ENCODE peak calls at places on chromosomes 6 and 20, in five cellular contexts. J is LoVo, M is EL, Z is adipocyte, Y is AG09319. S is an unnamed sample.
A peak's percentile ranks its signal among the peaks of the same experiment; 100 is the strongest.

GRCh38 chr6:48151142-48151541 is 40.1 kb upstream of the PTCHD4 start:
- DNase-seq in J (peak; percentile 16), M (peak; percentile 47), Z (peak; percentile 84), Y (no peak), S (peak; percentile 58)

GRCh38 chr20:36541227-36542018 is at the start of gene MYL9:
- DNase-seq in J (peak; percentile 25), M (peak; percentile 89), Z (peak; percentile 93), Y (peak; percentile 63), S (peak; percentile 80)

GRCh38 chr20:59994697-59995122 is 36.5 kb downstream of the CDH26 start:
- DNase-seq in J (peak; percentile 19), M (peak; percentile 23), Z (no peak), Y (no peak), S (no peak)

GRCh38 chr20:19528286-19529030 is 229.6 kb upstream of the RIN2 start:
- DNase-seq in J (no peak), M (no peak), Z (no peak), Y (no peak), S (no peak)

GRCh38 chr6:109336221-109336955 is 45.9 kb downstream of the CD164 start:
- DNase-seq in J (peak; percentile 85), M (peak; percentile 35), Z (peak; percentile 6), Y (no peak), S (peak; percentile 55)

GRCh38 chr6:130629640-130630039 is 197.6 kb upstream of the SMLR1 start:
- DNase-seq in J (no peak), M (no peak), Z (no peak), Y (no peak), S (no peak)

GRCh38 chr6:37624121-37624520 is 73.6 kb downstream of the MDGA1 start:
- DNase-seq in J (no peak), M (peak; percentile 16), Z (no peak), Y (no peak), S (no peak)

GRCh38 chr6:32189742-32190053 is 304 bp downstream of the PBX2 start:
- DNase-seq in J (no peak), M (no peak), Z (no peak), Y (no peak), S (no peak)

GRCh38 chr6:36657265-36657664 is 21.2 kb upstream of the CDKN1A start:
- DNase-seq in J (no peak), M (no peak), Z (no peak), Y (no peak), S (no peak)

GRCh38 chr6:35687658-35688604 is 784 bp downstream of the FKBP5 start:
- DNase-seq in J (peak; percentile 60), M (peak; percentile 60), Z (peak; percentile 68), Y (no peak), S (peak; percentile 65)

GRCh38 chr20:52001999-52002666 is 189.4 kb downstream of the ZFP64 start:
- DNase-seq in J (peak; percentile 32), M (no peak), Z (peak; percentile 35), Y (no peak), S (peak; percentile 23)

GRCh38 chr6:45420909-45421699 is 43.4 kb upstream of the SUPT3H start:
- DNase-seq in J (no peak), M (no peak), Z (no peak), Y (no peak), S (peak; percentile 38)

GRCh38 chr20:32583581-32584045 is 1.5 kb downstream of the NOL4L start:
- DNase-seq in J (no peak), M (no peak), Z (peak; percentile 36), Y (no peak), S (no peak)

GRCh38 chr20:34615477-34615876 is 57.0 kb downstream of the MAP1LC3A start:
- DNase-seq in J (no peak), M (no peak), Z (peak; percentile 15), Y (no peak), S (peak; percentile 39)

GRCh38 chr20:43442310-43442880 is 15.3 kb upstream of the SRSF6 start:
- DNase-seq in J (no peak), M (peak; percentile 38), Z (no peak), Y (no peak), S (no peak)

GRCh38 chr6:85465762-85466161 is 15.9 kb downstream of the NT5E start:
- DNase-seq in J (no peak), M (no peak), Z (no peak), Y (no peak), S (no peak)